ENCODE peak calls at places on chromosomes 7 and 10, in four cellular contexts. L is HepG2, V is K562, X is GM12878. A is an unnamed sample.

GRCh38 chr7:122337011-122337410 is 32.5 kb upstream of the FEZF1 start:
- DNase-seq in L (no peak), X (no peak), V (no peak), A (no peak)

GRCh38 chr10:11145498-11145855 is 127.8 kb downstream of the CELF2 start:
- DNase-seq in L (no peak), X (no peak), V (peak), A (no peak)

GRCh38 chr10:6501931-6502330 is 78.1 kb downstream of the PRKCQ start:
- DNase-seq in X (no peak), V (no peak), L (no peak), A (no peak)

GRCh38 chr7:4025694-4026615 is 656.1 kb upstream of the FOXK1 start:
- DNase-seq in X (no peak), L (no peak), V (no peak), A (no peak)

GRCh38 chr10:123458933-123459332 is 207.2 kb upstream of the GPR26 start:
- DNase-seq in V (no peak), L (no peak), X (peak), A (no peak)

GRCh38 chr7:142709921-142710320 is 39.4 kb upstream of the PRSS1 start:
- DNase-seq in L (no peak), X (no peak), V (no peak), A (no peak)

GRCh38 chr7:1844336-1844955 is 174.4 kb downstream of the ELFN1 start:
- DNase-seq in V (peak), X (no peak), L (no peak), A (no peak)

GRCh38 chr7:121752706-121753105 is 120.3 kb upstream of the PTPRZ1 start:
- DNase-seq in L (peak), X (no peak), V (no peak), A (peak)

GRCh38 chr7:25929448-25929847 is 222.6 kb upstream of the NFE2L3 start:
- DNase-seq in X (no peak), L (no peak), V (no peak), A (no peak)
- TF ChIP-seq POLR2AphosphoS2 in X (no peak), L (no peak), V (no peak), A (no peak)

DNA sequence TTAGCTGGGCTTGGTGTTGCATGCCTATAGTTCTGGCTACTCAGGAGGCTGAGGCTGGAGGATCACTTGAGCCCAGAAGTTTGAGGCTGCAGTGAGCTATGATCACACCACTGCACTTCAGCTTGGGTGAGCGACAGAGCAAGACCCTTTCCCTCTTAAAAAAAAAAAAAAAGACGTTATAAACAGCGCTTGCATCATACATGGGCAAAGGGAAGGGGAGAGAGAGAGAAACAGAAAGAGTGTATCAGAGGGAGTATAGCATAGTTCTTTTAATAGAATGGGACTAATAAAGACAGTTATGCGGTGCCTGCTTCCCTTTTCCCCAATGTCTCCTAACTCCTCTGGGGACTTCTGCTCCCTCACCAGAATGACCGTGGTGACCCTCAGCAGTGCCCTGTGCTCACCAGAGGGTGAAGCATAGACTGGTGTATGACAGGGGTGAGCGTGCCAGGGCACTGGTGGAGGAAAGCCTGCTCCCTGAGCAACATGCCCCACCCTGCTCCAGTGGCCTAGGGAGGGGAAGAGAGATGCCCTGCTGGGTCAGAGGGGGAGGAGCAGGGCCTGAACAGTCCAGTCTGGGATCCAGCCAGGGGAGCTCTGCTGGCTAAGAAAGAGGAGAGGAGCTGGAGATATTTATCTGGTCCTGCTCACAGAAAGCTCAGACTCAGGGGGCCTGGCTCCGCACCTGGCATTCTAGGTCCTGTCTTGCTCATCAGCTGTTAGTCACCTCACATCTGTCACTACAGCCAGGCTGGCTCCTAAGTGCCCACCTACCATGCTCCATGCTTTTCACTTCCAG is 2.3 kb downstream of the PDZD7 start:
- DNase-seq in L (no peak), V (no peak), X (no peak), A (no peak)
- H3K4me2 ChIP-seq in L (no peak), V (no peak), X (no peak), A (no peak)

DNA sequence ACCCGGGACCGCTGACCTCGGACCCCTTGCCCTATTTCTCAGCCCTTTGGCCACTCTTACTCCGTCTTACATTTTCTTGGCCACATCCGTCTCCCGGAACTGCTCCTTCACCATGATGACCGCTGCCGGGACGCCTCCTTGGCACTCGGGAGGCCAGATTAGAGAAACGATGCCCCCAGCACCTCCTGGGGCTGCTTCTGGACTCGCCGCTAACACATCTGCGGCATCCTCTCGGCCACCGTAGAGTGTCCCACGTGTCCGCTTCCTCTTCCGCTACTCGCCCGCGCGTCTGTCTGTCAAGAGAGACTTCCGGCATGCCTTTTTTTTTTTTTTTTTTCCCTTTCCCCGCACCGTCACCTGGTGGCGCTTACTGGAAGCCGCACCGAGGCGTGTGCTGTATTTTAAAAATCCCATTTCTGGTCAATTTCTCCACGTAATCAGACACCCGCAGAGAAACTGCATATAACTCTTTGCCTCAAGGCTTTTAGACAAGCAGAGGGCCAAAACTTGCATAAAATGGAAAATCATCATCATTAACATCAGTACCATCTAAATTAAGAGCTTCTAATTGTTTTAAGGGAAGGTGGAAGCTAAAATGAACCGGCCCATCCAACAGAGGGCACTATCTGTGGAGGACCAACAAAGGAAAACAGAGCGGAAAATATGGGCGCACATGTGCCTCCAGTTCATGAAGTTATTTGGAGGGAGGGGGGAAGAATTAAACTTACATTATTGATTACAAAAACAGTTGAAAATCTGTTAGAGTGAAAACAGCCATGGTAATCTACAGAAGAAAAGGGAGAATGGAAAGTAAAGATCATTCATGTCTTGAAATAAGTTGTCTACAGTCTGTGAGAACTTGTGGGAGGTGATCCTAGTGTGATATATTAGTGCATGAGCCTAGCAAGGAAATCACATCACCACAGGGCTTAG is at the start of gene POLR3A:
- DNase-seq in X (peak), V (peak), L (peak), A (peak)
- TF ChIP-seq POLR2A in X (peak), V (peak), L (peak), A (peak)

GRCh38 chr10:77070317-77070716 is 567.3 kb downstream of the KCNMA1 start:
- DNase-seq in V (no peak), X (no peak), L (no peak), A (no peak)

GRCh38 chr10:77070892-77071595 is 566.6 kb downstream of the KCNMA1 start:
- DNase-seq in V (no peak), X (no peak), L (no peak), A (no peak)

GRCh38 chr10:77074104-77074638 is 563.4 kb downstream of the KCNMA1 start:
- DNase-seq in X (no peak), L (no peak), V (no peak), A (no peak)

GRCh38 chr10:77073066-77073960 is 564.3 kb downstream of the KCNMA1 start:
- DNase-seq in V (no peak), X (no peak), L (no peak), A (no peak)

GRCh38 chr10:77069020-77069419 is 568.6 kb downstream of the KCNMA1 start:
- DNase-seq in V (no peak), X (no peak), L (no peak), A (no peak)
- TF ChIP-seq POLR2AphosphoS2 in V (no peak), X (no peak), L (no peak), A (no peak)

DNA sequence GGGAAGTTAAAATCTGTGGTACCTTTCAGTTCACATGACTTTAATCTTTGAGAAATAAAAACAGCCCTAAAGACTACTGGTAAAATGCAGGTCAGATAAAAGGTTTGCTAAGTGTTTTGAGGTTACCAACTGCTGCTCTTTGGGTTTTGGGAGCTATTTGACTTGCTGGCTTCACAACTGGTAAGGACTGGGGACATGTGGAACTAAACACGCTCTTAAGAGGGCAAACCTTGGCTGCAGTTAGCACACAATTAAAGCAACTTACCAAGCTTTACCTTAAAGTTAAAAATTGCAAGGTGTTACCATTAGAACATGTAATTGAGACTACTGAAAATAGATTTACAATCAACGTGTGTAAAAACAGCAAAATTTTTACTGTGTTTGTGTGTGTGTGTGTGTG is 220.2 kb downstream of the PHF14 start:
- DNase-seq in V (no peak), L (no peak), X (no peak), A (no peak)
- H3K4me2 ChIP-seq in V (no peak), L (peak), X (no peak), A (no peak)

GRCh38 chr10:29619273-29619672 is 15.5 kb downstream of the SVIL start:
- DNase-seq in L (peak), X (no peak), V (no peak), A (peak)
- TF ChIP-seq POLR2A in L (no peak), X (no peak), V (no peak), A (no peak)

GRCh38 chr7:157554393-157555238 is 217.8 kb downstream of the DNAJB6 start:
- DNase-seq in V (no peak), X (no peak), L (no peak), A (no peak)

GRCh38 chr7:157551325-157552070 is 214.7 kb downstream of the DNAJB6 start:
- DNase-seq in V (no peak), X (no peak), L (no peak), A (no peak)

GRCh38 chr7:157553256-157553655 is 216.5 kb downstream of the DNAJB6 start:
- DNase-seq in L (no peak), X (no peak), V (no peak), A (no peak)

GRCh38 chr7:157550300-157551275 is 213.8 kb downstream of the DNAJB6 start:
- DNase-seq in V (no peak), L (no peak), X (no peak), A (no peak)

GRCh38 chr7:157552295-157552993 is 215.6 kb downstream of the DNAJB6 start:
- DNase-seq in L (no peak), V (no peak), X (no peak), A (no peak)
- TF ChIP-seq POLR2AphosphoS2 in L (no peak), V (no peak), X (no peak), A (no peak)

GRCh38 chr10:125089486-125089885 is 70.9 kb downstream of the CTBP2 start:
- DNase-seq in V (no peak), X (no peak), L (no peak), A (no peak)
- H3K4me2 ChIP-seq in V (no peak), X (no peak), L (no peak), A (no peak)

GRCh38 chr10:112448903-112449302 is 1.9 kb downstream of the VTI1A start:
- DNase-seq in V (no peak), L (no peak), X (no peak), A (no peak)

GRCh38 chr10:112446055-112446854 is 459 bp downstream of the ZDHHC6 start:
- DNase-seq in X (no peak), V (peak), L (no peak), A (no peak)

GRCh38 chr10:112442063-112442462 is 4.7 kb downstream of the ZDHHC6 start:
- DNase-seq in V (no peak), X (no peak), L (no peak), A (no peak)

GRCh38 chr10:112441520-112441919 is 5.2 kb downstream of the ZDHHC6 start:
- DNase-seq in X (no peak), L (no peak), V (no peak), A (no peak)

DNA sequence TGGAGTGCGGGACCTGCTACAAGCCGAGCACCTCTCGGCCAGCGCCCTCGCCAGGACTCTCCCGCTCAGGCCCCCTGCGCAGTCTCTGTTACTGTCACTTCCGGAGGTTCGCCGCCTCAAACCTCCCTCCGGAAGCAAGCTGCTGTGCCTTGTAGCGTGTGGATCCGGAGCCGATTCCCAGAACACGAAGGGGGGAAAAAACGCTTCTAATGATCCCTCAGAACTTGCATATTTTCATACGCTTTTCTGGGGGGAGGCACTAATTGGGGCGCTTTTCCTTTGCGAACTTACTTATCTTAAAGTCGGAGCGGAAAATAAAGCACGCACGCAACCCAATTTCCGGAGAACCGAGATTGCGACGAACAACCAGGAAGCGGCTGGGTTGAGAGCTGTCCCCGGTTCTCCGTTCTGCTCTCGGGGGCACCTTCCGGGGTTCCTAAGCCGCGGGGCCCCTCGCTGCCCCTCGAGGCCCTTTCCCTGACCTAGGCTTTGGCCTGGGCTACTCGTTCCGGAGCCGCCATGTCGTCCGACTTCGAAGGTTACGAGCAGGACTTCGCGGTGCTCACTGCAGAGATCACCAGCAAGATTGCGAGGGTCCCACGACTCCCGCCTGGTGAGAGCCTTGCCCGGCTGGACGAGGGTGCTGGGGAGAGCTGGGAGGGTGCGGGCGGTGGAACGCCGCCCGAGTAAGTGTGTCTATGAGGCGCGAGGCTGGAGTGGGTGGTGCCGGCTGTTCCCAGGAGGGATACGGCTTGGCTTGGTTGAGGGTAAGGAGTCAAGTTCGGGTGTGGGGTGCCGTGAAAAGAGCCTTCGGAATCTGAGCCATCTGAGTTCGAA is at the start of the genes VTI1A and ZDHHC6:
- DNase-seq in L (peak), V (peak), X (peak), A (peak)
- TF ChIP-seq POLR2A in L (peak), V (peak), X (peak), A (peak)

GRCh38 chr7:38241071-38241470 is 32.4 kb downstream of the TARP start:
- DNase-seq in V (no peak), X (no peak), L (no peak), A (no peak)
- TF ChIP-seq POLR2AphosphoS2 in V (no peak), X (no peak), L (no peak), A (no peak)